ENCODE peak calls at places on chromosomes 6 and 20, in eight cellular contexts. X is upper lobe of left lung, E is GM23338, F is Panc1, H is HCT116, A is HepG2, T is K562, Y is GM12878. B is an unnamed sample.

GRCh38 chr20:51310216-51310615 is 232.3 kb downstream of the NFATC2 start:
- ATAC-seq in E (no peak), T (no peak), A (peak), H (no peak), Y (no peak), F (no peak), X (no peak), B (no peak)

GRCh38 chr6:128112494-128112893 is 211.6 kb upstream of the THEMIS start:
- ATAC-seq in A (no peak), H (no peak), T (no peak), X (no peak), Y (peak), E (no peak), F (no peak), B (no peak)

GRCh38 chr6:25014806-25015560 is 79.2 kb upstream of the RIPOR2 start:
- ATAC-seq in E (no peak), Y (peak), A (no peak), X (peak), H (no peak), F (no peak), T (no peak), B (peak)

GRCh38 chr20:20743511-20744169 is 31.2 kb upstream of the RALGAPA2 start:
- ATAC-seq in X (peak), F (no peak), A (peak), H (no peak), T (no peak), Y (peak), E (peak), B (peak)

GRCh38 chr6:107318100-107318736 is 141.1 kb downstream of the PDSS2 start:
- ATAC-seq in A (peak), F (peak), H (peak), T (peak), Y (peak), X (peak), E (peak), B (peak)

GRCh38 chr6:21049572-21049971 is 515.3 kb downstream of the CDKAL1 start:
- ATAC-seq in X (no peak), F (no peak), E (no peak), T (no peak), H (no peak), Y (no peak), A (no peak), B (no peak)

GRCh38 chr6:43737272-43738081 is 32.5 kb upstream of the VEGFA start:
- ATAC-seq in F (no peak), H (no peak), T (peak), X (peak), A (peak), Y (no peak), E (peak), B (peak)

GRCh38 chr6:164144316-164144715 is 729.8 kb downstream of the QKI start:
- ATAC-seq in E (no peak), X (no peak), T (no peak), H (no peak), A (no peak), F (no peak), Y (no peak), B (no peak)

GRCh38 chr6:30626484-30627366 is at the start of gene ATAT1:
- ATAC-seq in A (peak), E (peak), F (peak), X (peak), Y (peak), H (peak), T (peak), B (peak)

GRCh38 chr6:16985484-16986284 is 116.2 kb upstream of the STMND1 start:
- ATAC-seq in H (no peak), A (peak), Y (no peak), X (no peak), E (no peak), F (no peak), T (no peak), B (peak)

GRCh38 chr20:18254615-18255014 is 33.7 kb upstream of the ZNF133 start:
- ATAC-seq in E (no peak), T (no peak), F (no peak), Y (no peak), A (no peak), X (peak), H (no peak), B (no peak)

GRCh38 chr6:13422601-13423247 is 64.7 kb downstream of the GFOD1 start:
- ATAC-seq in A (no peak), E (peak), X (no peak), T (no peak), Y (no peak), H (no peak), F (no peak), B (peak)

GRCh38 chr6:156348376-156348775 is 428.8 kb upstream of the ARID1B start:
- ATAC-seq in A (no peak), F (no peak), Y (no peak), H (no peak), E (no peak), T (no peak), X (peak), B (no peak)

GRCh38 chr6:42374027-42374669 is 77.6 kb downstream of the TRERF1 start:
- ATAC-seq in T (no peak), Y (peak), H (no peak), F (no peak), A (no peak), X (no peak), E (no peak), B (no peak)

GRCh38 chr6:142915129-142915697 is 29.8 kb downstream of the HIVEP2 start:
- ATAC-seq in H (no peak), F (no peak), X (no peak), E (peak), T (no peak), Y (peak), A (no peak), B (no peak)

GRCh38 chr6:142912125-142912524 is 32.9 kb downstream of the HIVEP2 start:
- ATAC-seq in F (no peak), T (no peak), X (no peak), Y (no peak), A (no peak), E (peak), H (no peak), B (no peak)

GRCh38 chr6:142913036-142913510 is 31.9 kb downstream of the HIVEP2 start:
- ATAC-seq in H (no peak), T (no peak), Y (peak), E (no peak), X (peak), F (no peak), A (no peak), B (no peak)

GRCh38 chr6:142914371-142914770 is 30.6 kb downstream of the HIVEP2 start:
- ATAC-seq in A (no peak), Y (peak), T (no peak), E (no peak), H (no peak), X (no peak), F (no peak), B (no peak)

DNA sequence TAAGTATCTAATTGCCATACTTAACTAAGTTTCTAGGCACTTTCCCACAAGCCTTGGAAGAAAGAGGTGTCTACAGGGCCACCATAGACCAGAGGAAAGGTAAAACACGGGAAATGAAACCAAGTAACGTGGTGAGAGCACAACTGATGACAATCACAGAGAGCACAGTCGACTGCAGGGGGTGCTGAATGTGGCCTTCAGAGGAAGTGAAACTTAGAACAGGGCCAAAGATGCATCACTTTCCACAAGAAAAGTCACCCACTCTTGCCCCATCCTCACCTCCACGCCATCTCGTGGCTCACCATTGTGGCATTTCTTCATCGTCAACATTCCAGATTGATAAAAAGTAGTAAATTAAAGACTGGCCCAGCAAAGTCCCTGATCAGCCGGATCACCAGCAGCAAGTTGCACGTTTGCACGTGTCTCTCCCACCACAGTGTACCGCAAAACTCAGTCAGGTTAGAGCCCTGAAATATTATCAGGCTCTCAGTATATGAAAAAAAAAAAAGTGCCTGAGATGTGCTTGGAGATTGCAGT is 31.4 kb downstream of the HIVEP2 start:
- ATAC-seq in H (no peak), X (peak), F (no peak), A (no peak), E (no peak), T (peak), Y (peak), B (no peak)
- TF ChIP-seq CTCF in H (no peak), X (no peak), F (no peak), A (no peak), E (no peak), T (no peak), Y (peak), B (no peak)

GRCh38 chr6:8831366-8832152 is 396.2 kb upstream of the SLC35B3 start:
- ATAC-seq in F (no peak), E (no peak), Y (no peak), A (no peak), X (no peak), H (no peak), T (no peak), B (no peak)
- TF ChIP-seq POLR2AphosphoS5 in F (no peak), E (no peak), Y (no peak), A (no peak), X (no peak), H (no peak), T (no peak), B (no peak)

GRCh38 chr20:59526242-59527225 is 77.8 kb upstream of the PHACTR3 start:
- ATAC-seq in T (peak), X (peak), Y (no peak), E (peak), F (peak), A (peak), H (peak), B (no peak)
- TF ChIP-seq CTCF in T (no peak), X (no peak), Y (peak), E (peak), F (peak), A (peak), H (peak), B (no peak)

DNA sequence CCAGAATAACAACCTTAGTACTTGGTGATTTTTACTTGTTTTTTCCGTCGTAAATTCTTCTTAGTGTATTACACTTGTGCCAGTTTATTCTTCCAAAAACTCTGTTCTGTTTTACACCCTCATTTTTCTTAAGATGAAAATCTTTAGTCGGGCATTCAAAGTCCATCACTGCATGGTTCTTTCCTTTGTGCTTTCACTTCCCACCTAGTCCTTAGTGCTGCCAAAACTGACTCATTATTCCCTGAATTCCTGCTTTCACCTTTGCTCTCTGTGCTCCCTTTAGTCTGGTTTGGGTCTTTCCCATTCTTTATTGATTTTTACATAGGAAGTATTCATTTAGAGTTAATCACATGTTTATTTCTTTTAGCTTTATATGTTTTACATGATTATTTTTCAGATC is 3.3 kb downstream of the TRMT11 start:
- ATAC-seq in E (no peak), X (no peak), H (no peak), T (no peak), F (no peak), A (peak), Y (no peak), B (no peak)
- TF ChIP-seq POLR2AphosphoS5 in E (no peak), X (no peak), H (no peak), T (no peak), F (no peak), A (no peak), Y (no peak), B (no peak)

GRCh38 chr6:77461796-77462195 is 1.5 kb downstream of the HTR1B start:
- ATAC-seq in X (no peak), A (no peak), F (peak), Y (no peak), E (no peak), T (no peak), H (no peak), B (no peak)

GRCh38 chr6:77463308-77463880 is at the start of gene HTR1B:
- ATAC-seq in E (peak), X (no peak), H (peak), A (no peak), T (no peak), F (peak), Y (peak), B (no peak)

GRCh38 chr6:77466055-77467028 is 3.1 kb upstream of the HTR1B start:
- ATAC-seq in Y (peak), E (peak), T (no peak), X (peak), H (peak), A (peak), F (peak), B (peak)

GRCh38 chr6:77463881-77464867 is 883 bp upstream of the HTR1B start:
- ATAC-seq in Y (peak), X (no peak), E (peak), T (no peak), H (peak), A (peak), F (peak), B (peak)

GRCh38 chr6:77462359-77463307 is 658 bp downstream of the HTR1B start:
- ATAC-seq in Y (peak), E (peak), T (no peak), A (no peak), F (peak), H (no peak), X (no peak), B (peak)
- TF ChIP-seq CTCF in Y (no peak), E (peak), T (no peak), A (no peak), F (peak), H (no peak), X (no peak), B (peak)

GRCh38 chr20:32229351-32229750 is 21.7 kb downstream of the POFUT1 start:
- ATAC-seq in H (no peak), E (no peak), X (no peak), A (no peak), F (no peak), T (no peak), Y (no peak), B (no peak)

GRCh38 chr20:32227316-32227715 is 19.6 kb downstream of the POFUT1 start:
- ATAC-seq in X (no peak), E (no peak), A (no peak), H (no peak), Y (no peak), F (no peak), T (no peak), B (no peak)

GRCh38 chr20:32227744-32228688 is 20.3 kb downstream of the POFUT1 start:
- ATAC-seq in E (no peak), A (no peak), H (no peak), X (peak), T (no peak), F (no peak), Y (no peak), B (peak)

GRCh38 chr20:32224463-32224862 is 16.8 kb downstream of the POFUT1 start:
- ATAC-seq in T (no peak), H (no peak), A (no peak), F (no peak), X (no peak), E (no peak), Y (no peak), B (no peak)
- TF ChIP-seq POLR2AphosphoS5 in T (no peak), H (no peak), A (no peak), F (no peak), X (no peak), E (no peak), Y (no peak), B (no peak)

GRCh38 chr6:120058410-120058809 is 708.8 kb upstream of the MAN1A1 start:
- ATAC-seq in T (no peak), F (no peak), X (no peak), Y (no peak), A (no peak), H (no peak), E (no peak), B (no peak)

GRCh38 chr6:120055071-120055470 is 705.5 kb upstream of the MAN1A1 start:
- ATAC-seq in A (no peak), F (no peak), Y (no peak), T (no peak), E (no peak), X (no peak), H (no peak), B (no peak)

DNA sequence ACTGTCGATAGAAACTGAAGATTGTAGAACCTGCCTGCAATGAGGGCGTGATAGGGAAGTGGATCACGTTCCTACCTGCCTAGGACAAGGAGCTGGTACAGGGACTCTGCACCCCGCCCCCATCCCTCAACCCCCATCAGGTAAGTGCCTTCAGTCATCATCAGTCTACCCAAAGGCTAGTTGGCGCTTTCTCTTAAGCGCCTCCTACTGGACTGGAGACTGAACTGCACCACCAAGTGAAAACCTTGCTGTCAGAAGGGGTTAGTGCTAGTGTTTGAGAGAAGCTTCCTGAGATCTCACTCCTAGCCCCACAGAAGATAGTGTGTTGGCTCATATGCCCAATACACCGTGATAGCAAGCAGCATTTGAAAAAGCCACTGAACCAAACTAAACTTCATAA is 706.5 kb upstream of the MAN1A1 start:
- ATAC-seq in H (no peak), A (no peak), Y (peak), E (peak), T (peak), F (no peak), X (peak), B (no peak)
- TF ChIP-seq CTCF in H (peak), A (peak), Y (peak), E (peak), T (peak), F (peak), X (no peak), B (no peak)